ENCODE peak calls at places on chromosomes 3 and 15, in four cellular contexts. T, E, Y and K are unnamed samples.

GRCh38 chr3:52174896-52175295 is 20.7 kb upstream of the POC1A start:
- DNase-seq in T (no peak), E (no peak), Y (no peak), K (no peak)

GRCh38 chr15:57122080-57122845 is 203.8 kb downstream of the TCF12 start:
- DNase-seq in T (no peak), E (no peak), Y (no peak), K (no peak)

GRCh38 chr3:21934576-21934975 is 183.6 kb upstream of the ZNF385D start:
- DNase-seq in T (no peak), E (no peak), Y (no peak), K (no peak)

GRCh38 chr15:52785672-52786406 is 4.3 kb downstream of the ONECUT1 start:
- DNase-seq in T (no peak), E (no peak), Y (no peak), K (no peak)

GRCh38 chr15:58285921-58286278 is 145.9 kb upstream of the LIPC start:
- DNase-seq in T (no peak), E (no peak), Y (no peak), K (no peak)

GRCh38 chr3:49805884-49806701 is 3.0 kb downstream of the INKA1 start:
- DNase-seq in T (no peak), E (no peak), Y (no peak), K (peak; percentile 17)

GRCh38 chr3:42853056-42853455 is 22.6 kb downstream of the CYP8B1 start:
- DNase-seq in T (no peak), E (no peak), Y (no peak), K (no peak)

GRCh38 chr3:122679467-122680291 is 960 bp upstream of the PARP14 start:
- DNase-seq in T (peak; percentile 25), E (no peak), Y (no peak), K (no peak)

GRCh38 chr15:37880009-37880834 is 54.2 kb upstream of the TMCO5A start:
- DNase-seq in T (peak; percentile 8), E (no peak), Y (no peak), K (no peak)

GRCh38 chr3:117059054-117059989 is 349.7 kb downstream of the TUSC7 start:
- DNase-seq in T (peak; percentile 27), E (no peak), Y (no peak), K (no peak)

GRCh38 chr3:142858043-142858442 is 30.8 kb downstream of the PCOLCE2 start:
- DNase-seq in T (no peak), E (no peak), Y (no peak), K (no peak)

GRCh38 chr15:89416339-89417183 is 79.8 kb downstream of the RHCG start:
- DNase-seq in T (no peak), E (peak; percentile 50), Y (peak; percentile 29), K (peak; percentile 63)